ENCODE peak calls at places on chromosomes 2 and 18, in nine cellular contexts. W is head of caudate nucleus; G is breast epithelium; H is C1 segment of cervical spinal cord; V is naive thymus-derived CD8-positive, alpha-beta T cell; N is aorta; I is body of pancreas; Y is midbrain; F is NCI-H2171. B is an unnamed sample.

GRCh38 chr2:106296182-106296815 is 102.2 kb upstream of the UXS1 start:
- DNase-seq in W (no peak), G (no peak), H (no peak), V (no peak), N (no peak), I (no peak), Y (no peak), F (no peak), B (no peak)

GRCh38 chr2:104936504-104936903 is 82.6 kb downstream of the POU3F3 start:
- DNase-seq in W (no peak), G (no peak), H (no peak), V (no peak), N (no peak), I (no peak), Y (no peak), F (no peak), B (no peak)

GRCh38 chr2:221844187-221844586 is 272.1 kb upstream of the EPHA4 start:
- DNase-seq in W (no peak), G (no peak), H (no peak), V (no peak), N (no peak), I (no peak), Y (no peak), F (no peak), B (no peak)

GRCh38 chr18:57035590-57035989 is 111.3 kb upstream of the BOD1L2 start:
- DNase-seq in W (no peak), G (no peak), H (no peak), V (no peak), N (no peak), I (no peak), Y (no peak), F (no peak), B (no peak)

GRCh38 chr2:23381084-23381483 is 3.9 kb upstream of the KLHL29 start:
- DNase-seq in W (no peak), G (peak; percentile 57), H (no peak), V (no peak), N (peak; percentile 66), I (peak; percentile 82), Y (no peak), F (peak; percentile 66), B (no peak)

GRCh38 chr2:233857511-233858118 is 3.3 kb upstream of the HJURP start:
- DNase-seq in W (peak; percentile 46), G (no peak), H (no peak), V (peak; percentile 27), N (no peak), I (peak; percentile 23), Y (no peak), F (no peak), B (no peak)

GRCh38 chr2:96146881-96147592 is 1.8 kb upstream of the DUSP2 start:
- DNase-seq in W (no peak), G (no peak), H (no peak), V (no peak), N (peak; percentile 76), I (no peak), Y (no peak), F (no peak), B (no peak)

GRCh38 chr2:60306231-60306861 is 247.1 kb downstream of the BCL11A start:
- DNase-seq in W (no peak), G (no peak), H (no peak), V (no peak), N (no peak), I (peak; percentile 21), Y (no peak), F (no peak), B (no peak)

GRCh38 chr18:48607049-48607984 is 68.5 kb downstream of the CTIF start:
- DNase-seq in W (no peak), G (peak; percentile 72), H (no peak), V (no peak), N (peak; percentile 77), I (peak; percentile 35), Y (peak; percentile 39), F (no peak), B (no peak)